ENCODE peak calls at places on chromosomes 4 and X, in seven cellular contexts. N is chondrocyte, G is tibial artery, Y is RWPE1, B is upper lobe of right lung, F is endodermal cell, Z is GM20000. U is an unnamed sample.

GRCh38 chr4:173494013-173494970 is 35.7 kb downstream of the HAND2 start:
- DNase-seq in N (no peak), G (peak), Y (peak), B (peak), F (peak), Z (peak), U (peak)

GRCh38 chr4:140497776-140498636 is at the start of gene MGAT4D:
- DNase-seq in N (no peak), G (no peak), Y (no peak), B (peak), F (peak), Z (no peak), U (no peak)

GRCh38 chr4:85402371-85402770 is 72.6 kb upstream of the ARHGAP24 start:
- DNase-seq in N (no peak), G (no peak), Y (no peak), B (no peak), F (no peak), Z (no peak), U (peak)

GRCh38 chrX:13545731-13546130 is 23.7 kb upstream of the EGFL6 start:
- DNase-seq in N (no peak), G (no peak), Y (no peak), B (no peak), F (no peak), Z (no peak), U (no peak)

GRCh38 chrX:143873343-143873742 is 10.5 kb upstream of the UBE2NL start:
- DNase-seq in N (no peak), G (no peak), Y (peak), B (no peak), F (no peak), Z (no peak), U (peak)

GRCh38 chrX:110163488-110163887 is 154.4 kb downstream of the AMMECR1 start:
- DNase-seq in N (no peak), G (no peak), Y (no peak), B (no peak), F (peak), Z (no peak), U (no peak)

GRCh38 chrX:40908857-40909475 is 173.6 kb upstream of the MED14 start:
- DNase-seq in N (no peak), G (no peak), Y (peak), B (no peak), F (no peak), Z (no peak), U (peak)

GRCh38 chrX:28582494-28582893 is 4.8 kb upstream of the IL1RAPL1 start:
- DNase-seq in N (no peak), G (no peak), Y (no peak), B (no peak), F (no peak), Z (no peak), U (peak)

GRCh38 chr4:14743172-14743571 is 259.1 kb upstream of the CPEB2 start:
- DNase-seq in N (no peak), G (no peak), Y (no peak), B (no peak), F (no peak), Z (no peak), U (no peak)

GRCh38 chrX:21838937-21839333 is 482 bp upstream of the MBTPS2 start:
- DNase-seq in N (no peak), G (no peak), Y (peak), B (no peak), F (no peak), Z (no peak), U (peak)

GRCh38 chrX:108001218-108001814 is 19.1 kb upstream of the TEX13B start:
- DNase-seq in N (no peak), G (no peak), Y (no peak), B (no peak), F (peak), Z (peak), U (peak)

GRCh38 chr4:2535386-2536192 is 858 bp upstream of the FAM193A start:
- DNase-seq in N (peak), G (peak), Y (no peak), B (peak), F (peak), Z (peak), U (no peak)

GRCh38 chrX:94455782-94456181 is 781.8 kb downstream of the FAM133A start:
- DNase-seq in N (no peak), G (no peak), Y (no peak), B (no peak), F (no peak), Z (no peak), U (no peak)

GRCh38 chr4:181849472-181849871 is 393.7 kb upstream of the TENM3 start:
- DNase-seq in N (no peak), G (no peak), Y (no peak), B (no peak), F (no peak), Z (no peak), U (no peak)

GRCh38 chr4:12144051-12144450 is 715.4 kb upstream of the HS3ST1 start:
- DNase-seq in N (no peak), G (no peak), Y (no peak), B (no peak), F (no peak), Z (no peak), U (no peak)

GRCh38 chr4:144872508-144873293 is 225.3 kb downstream of the ANAPC10 start:
- DNase-seq in N (no peak), G (no peak), Y (no peak), B (no peak), F (no peak), Z (no peak), U (no peak)

GRCh38 chrX:155213731-155214130 is 2.5 kb upstream of the VBP1 start:
- DNase-seq in N (no peak), G (no peak), Y (no peak), B (no peak), F (no peak), Z (no peak), U (no peak)

DNA sequence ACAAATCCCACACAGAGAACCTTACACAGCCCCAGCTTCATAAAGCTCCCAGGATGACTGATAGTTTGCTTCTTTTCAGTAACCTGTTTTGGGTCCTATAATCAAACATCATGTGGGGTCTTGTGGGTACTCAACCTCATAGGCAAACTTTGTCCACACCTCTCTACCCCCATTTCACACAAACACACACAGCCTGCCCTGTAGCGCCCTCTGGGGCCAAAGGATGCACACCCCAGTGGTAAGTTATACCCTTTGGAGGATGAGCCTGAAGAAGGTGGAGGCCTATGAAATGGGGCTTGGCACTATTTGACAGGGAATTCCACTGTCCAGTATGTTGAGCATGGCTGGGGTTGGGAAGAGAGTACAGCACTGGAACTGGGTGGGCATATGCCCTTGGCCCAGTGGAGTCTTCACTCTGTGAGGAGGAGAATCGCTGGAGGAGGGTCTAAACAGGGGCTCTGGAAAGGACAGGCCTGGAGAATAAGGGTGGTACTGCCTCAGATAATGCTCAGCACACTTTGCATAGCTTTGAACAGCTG is 30.5 kb upstream of the COL25A1 start:
- DNase-seq in N (no peak), G (no peak), Y (no peak), B (no peak), F (peak), Z (no peak), U (peak)
- TF ChIP-seq CTCF in N (no peak), G (no peak), Y (no peak), B (peak), F (peak), Z (no peak), U (no peak)

GRCh38 chr4:54234497-54235205 is 5.6 kb downstream of the PDGFRA start:
- DNase-seq in N (no peak), G (peak), Y (no peak), B (no peak), F (no peak), Z (no peak), U (no peak)
- TF ChIP-seq CTCF in N (peak), G (no peak), Y (peak), B (no peak), F (peak), Z (no peak), U (no peak)

GRCh38 chrX:3963980-3964379 is 250.5 kb upstream of the PRKX start:
- DNase-seq in N (no peak), G (no peak), Y (no peak), B (no peak), F (no peak), Z (no peak), U (no peak)

GRCh38 chrX:3960952-3961351 is 247.5 kb upstream of the PRKX start:
- DNase-seq in N (no peak), G (no peak), Y (no peak), B (no peak), F (no peak), Z (no peak), U (no peak)

GRCh38 chrX:3962511-3963350 is 249.3 kb upstream of the PRKX start:
- DNase-seq in N (no peak), G (no peak), Y (no peak), B (no peak), F (peak), Z (no peak), U (peak)
- TF ChIP-seq CTCF in N (peak), G (peak), Y (peak), B (peak), F (peak), Z (no peak), U (peak)

DNA sequence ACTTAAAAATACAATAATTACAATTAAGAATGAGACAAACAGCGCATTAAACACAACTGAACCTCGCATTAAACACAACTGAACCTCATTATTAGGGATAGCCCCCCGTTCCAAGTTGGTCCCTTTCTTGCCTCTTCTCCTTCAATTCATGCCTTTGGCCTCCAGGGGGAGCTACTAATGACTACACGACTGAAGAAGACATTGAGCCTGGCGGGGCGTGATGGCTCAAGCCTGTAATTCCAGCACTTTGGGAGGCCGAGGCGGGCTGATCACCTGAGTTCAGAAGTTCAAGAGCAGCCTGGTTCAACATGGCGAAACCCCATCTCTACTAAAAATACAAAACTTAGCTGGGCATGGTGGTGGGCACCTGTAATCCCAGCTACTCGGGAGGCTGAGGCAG is 56.4 kb upstream of the NWD2 start:
- DNase-seq in N (no peak), G (no peak), Y (no peak), B (no peak), F (peak), Z (no peak), U (peak)
- TF ChIP-seq CTCF in N (peak), G (no peak), Y (no peak), B (no peak), F (peak), Z (no peak), U (no peak)

DNA sequence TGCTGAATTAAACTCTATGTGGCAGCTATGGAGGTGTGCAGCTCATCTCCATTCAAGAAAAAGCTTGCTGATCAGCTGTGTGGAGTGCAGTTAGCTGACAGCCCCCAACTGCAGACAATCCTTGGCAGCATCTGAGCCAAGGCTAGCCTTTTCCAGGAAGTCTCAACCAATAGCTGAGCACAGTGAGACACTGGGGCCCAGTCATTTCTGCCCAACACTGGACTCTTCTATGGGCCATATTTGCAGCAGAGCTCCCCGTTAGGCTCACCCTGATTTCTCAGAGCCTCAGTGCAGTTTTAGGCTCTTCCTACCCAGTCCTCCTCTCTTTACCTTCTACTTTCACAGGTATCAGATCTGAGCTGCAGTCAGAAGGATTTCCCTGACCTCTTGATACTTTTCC is 12.9 kb downstream of the DDX53 start:
- DNase-seq in N (no peak), G (no peak), Y (no peak), B (no peak), F (no peak), Z (no peak), U (no peak)
- TF ChIP-seq CTCF in N (no peak), G (no peak), Y (no peak), B (no peak), F (no peak), Z (no peak), U (no peak)